ENCODE peak calls at places on chromosome 6, in eight cellular contexts. Y, L, T, S, J, P, V and A are unnamed samples.
A peak's percentile ranks its signal among the peaks of the same experiment; 100 is the strongest.

GRCh38 chr6:29720863-29721262 is 2.4 kb upstream of the HLA-F start:
- DNase-seq in Y (no peak), L (no peak), T (no peak), S (no peak), J (no peak), P (no peak), V (peak; percentile 48), A (no peak)

GRCh38 chr6:124273701-124274100 is 470.0 kb downstream of the NKAIN2 start:
- DNase-seq in Y (no peak), L (no peak), T (no peak), S (no peak), J (no peak), P (no peak), V (no peak), A (no peak)

GRCh38 chr6:36701401-36701991 is 3.9 kb downstream of the RAB44 start:
- DNase-seq in Y (no peak), L (no peak), T (no peak), S (no peak), J (no peak), P (no peak), V (no peak), A (no peak)

GRCh38 chr6:109874621-109875020 is 103.5 kb upstream of the GPR6 start:
- DNase-seq in Y (no peak), L (no peak), T (no peak), S (no peak), J (no peak), P (no peak), V (no peak), A (no peak)

GRCh38 chr6:6781172-6781876 is 192.8 kb downstream of the LY86 start:
- DNase-seq in Y (no peak), L (peak; percentile 75), T (no peak), S (peak; percentile 56), J (no peak), P (no peak), V (peak; percentile 68), A (peak; percentile 24)

GRCh38 chr6:127690092-127690491 is 113.1 kb downstream of the C6orf58 start:
- DNase-seq in Y (no peak), L (no peak), T (peak; percentile 3), S (no peak), J (no peak), P (no peak), V (peak; percentile 27), A (no peak)

GRCh38 chr6:105791569-105792318 is 294.4 kb upstream of the PRDM1 start:
- DNase-seq in Y (no peak), L (no peak), T (no peak), S (no peak), J (no peak), P (no peak), V (no peak), A (no peak)

GRCh38 chr6:149362289-149362688 is 37.8 kb upstream of the SUMO4 start:
- DNase-seq in Y (no peak), L (no peak), T (no peak), S (no peak), J (no peak), P (no peak), V (no peak), A (no peak)

GRCh38 chr6:111416529-111416928 is 66.5 kb downstream of the REV3L start:
- DNase-seq in Y (no peak), L (no peak), T (no peak), S (no peak), J (no peak), P (no peak), V (no peak), A (no peak)

GRCh38 chr6:22848121-22848520 is 278.8 kb downstream of the HDGFL1 start:
- DNase-seq in Y (no peak), L (no peak), T (no peak), S (no peak), J (no peak), P (no peak), V (no peak), A (no peak)

GRCh38 chr6:111793711-111794111 is 79.5 kb downstream of the FYN start:
- DNase-seq in Y (peak; percentile 44), L (no peak), T (no peak), S (no peak), J (peak; percentile 30), P (peak; percentile 34), V (no peak), A (no peak)

GRCh38 chr6:163579111-163579879 is 164.8 kb downstream of the QKI start:
- DNase-seq in Y (no peak), L (no peak), T (no peak), S (no peak), J (no peak), P (no peak), V (no peak), A (peak; percentile 68)

GRCh38 chr6:53982361-53983050 is 128.7 kb upstream of the MLIP start:
- DNase-seq in Y (no peak), L (no peak), T (no peak), S (no peak), J (no peak), P (no peak), V (no peak), A (no peak)

GRCh38 chr6:108961985-108962384 is 113.8 kb downstream of the ARMC2 start:
- DNase-seq in Y (no peak), L (no peak), T (peak; percentile 49), S (no peak), J (no peak), P (no peak), V (no peak), A (no peak)

GRCh38 chr6:136549359-136550044 is 720 bp downstream of the MAP7 start:
- DNase-seq in Y (peak; percentile 32), L (peak; percentile 18), T (no peak), S (no peak), J (peak; percentile 65), P (peak; percentile 31), V (no peak), A (no peak)

DNA sequence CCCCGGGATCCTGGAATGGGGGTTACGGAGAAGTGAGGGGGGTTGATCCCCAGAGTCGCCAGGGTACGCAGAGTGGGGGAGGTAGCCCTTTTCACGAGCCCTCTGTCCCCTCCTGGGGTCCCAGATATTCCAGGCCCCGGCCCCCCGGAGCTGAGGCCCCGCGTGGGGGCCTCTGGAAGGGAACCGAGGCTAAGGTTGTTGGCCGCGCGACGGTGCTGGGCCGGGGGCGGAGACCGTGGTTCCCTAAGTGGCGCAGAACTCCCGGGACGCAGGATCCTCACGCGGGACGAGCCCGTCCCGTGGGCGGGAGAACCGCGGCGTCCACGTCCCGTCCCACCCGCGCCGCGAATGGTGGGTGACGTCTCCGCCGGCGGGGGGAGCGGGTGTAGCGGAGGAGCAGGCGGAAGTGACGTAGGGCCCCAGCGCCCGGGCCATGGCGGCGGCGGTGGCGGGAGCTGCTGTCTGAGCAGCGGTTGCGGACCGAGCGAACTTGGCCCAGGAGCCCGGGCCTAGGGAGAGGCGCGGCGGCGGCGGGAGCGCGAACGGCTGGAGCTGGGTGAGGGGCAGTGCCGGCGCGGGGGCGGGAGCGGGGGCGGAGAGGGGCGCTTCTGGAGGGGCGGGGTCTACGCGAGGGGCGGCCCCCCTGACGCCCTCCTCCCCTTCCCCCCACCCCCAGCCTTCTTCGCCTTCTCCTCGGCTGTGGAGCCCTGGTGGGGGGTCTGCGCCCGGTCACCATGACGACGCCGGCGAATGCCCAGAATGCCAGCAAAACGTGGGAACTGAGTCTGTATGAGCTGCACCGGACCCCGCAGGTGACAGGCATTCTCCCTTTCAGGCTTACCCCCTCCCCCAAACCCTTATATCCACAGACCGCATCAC is at the start of gene RING1:
- DNase-seq in Y (peak; percentile 91), L (peak; percentile 89), T (peak; percentile 79), S (peak; percentile 83), J (peak; percentile 93), P (peak; percentile 89), V (no peak), A (peak; percentile 75)
- TF ChIP-seq POLR2A in Y (peak; percentile 97), L (peak; percentile 97), T (peak; percentile 93), S (peak; percentile 99), J (peak; percentile 97), P (no peak), V (peak; percentile 53), A (peak; percentile 99)

DNA sequence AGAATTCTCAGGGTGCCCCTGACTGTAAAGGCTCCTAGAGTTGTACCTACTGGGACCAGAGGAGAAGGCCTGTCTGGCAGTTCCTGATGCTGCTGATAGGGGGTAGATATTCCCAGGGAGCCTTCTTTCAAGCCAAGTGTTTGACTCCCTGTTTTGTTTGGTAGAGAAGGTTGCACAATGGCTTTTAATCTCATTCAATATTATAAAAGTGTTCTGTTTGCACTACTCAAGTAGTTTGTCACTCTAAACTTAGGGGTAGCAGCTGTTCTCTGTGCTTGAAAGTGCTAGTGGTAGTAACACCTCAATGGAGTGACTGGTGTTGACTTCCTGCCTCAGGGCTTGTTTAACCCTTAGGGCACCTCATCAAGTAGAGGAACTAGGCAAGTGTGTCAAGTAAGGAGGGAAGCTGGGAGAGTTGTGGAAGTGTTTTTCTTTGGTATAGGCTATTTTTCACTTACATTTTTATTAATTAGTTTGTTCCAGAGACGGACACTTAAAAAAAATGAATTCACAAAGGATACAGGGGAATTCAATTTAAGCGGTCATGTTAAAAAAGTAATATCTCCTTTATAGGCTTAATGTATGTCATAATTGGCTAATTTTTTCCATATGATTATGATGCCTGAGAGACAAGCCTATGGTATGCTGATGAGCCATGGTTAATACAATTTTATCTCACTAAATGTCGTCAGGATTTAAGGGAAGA is 38.1 kb downstream of the BICRAL start:
- DNase-seq in Y (no peak), L (no peak), T (no peak), S (no peak), J (no peak), P (no peak), V (no peak), A (no peak)
- H3K27ac ChIP-seq in Y (peak overlapping the region; percentile 81), L (peak overlapping the region; percentile 82), T (no peak overlapping the region), S (peak overlapping the region; percentile 78), J (peak overlapping the region; percentile 51), P (peak overlapping the region; percentile 66), V (no peak overlapping the region), A (peak overlapping the region; percentile 77)

DNA sequence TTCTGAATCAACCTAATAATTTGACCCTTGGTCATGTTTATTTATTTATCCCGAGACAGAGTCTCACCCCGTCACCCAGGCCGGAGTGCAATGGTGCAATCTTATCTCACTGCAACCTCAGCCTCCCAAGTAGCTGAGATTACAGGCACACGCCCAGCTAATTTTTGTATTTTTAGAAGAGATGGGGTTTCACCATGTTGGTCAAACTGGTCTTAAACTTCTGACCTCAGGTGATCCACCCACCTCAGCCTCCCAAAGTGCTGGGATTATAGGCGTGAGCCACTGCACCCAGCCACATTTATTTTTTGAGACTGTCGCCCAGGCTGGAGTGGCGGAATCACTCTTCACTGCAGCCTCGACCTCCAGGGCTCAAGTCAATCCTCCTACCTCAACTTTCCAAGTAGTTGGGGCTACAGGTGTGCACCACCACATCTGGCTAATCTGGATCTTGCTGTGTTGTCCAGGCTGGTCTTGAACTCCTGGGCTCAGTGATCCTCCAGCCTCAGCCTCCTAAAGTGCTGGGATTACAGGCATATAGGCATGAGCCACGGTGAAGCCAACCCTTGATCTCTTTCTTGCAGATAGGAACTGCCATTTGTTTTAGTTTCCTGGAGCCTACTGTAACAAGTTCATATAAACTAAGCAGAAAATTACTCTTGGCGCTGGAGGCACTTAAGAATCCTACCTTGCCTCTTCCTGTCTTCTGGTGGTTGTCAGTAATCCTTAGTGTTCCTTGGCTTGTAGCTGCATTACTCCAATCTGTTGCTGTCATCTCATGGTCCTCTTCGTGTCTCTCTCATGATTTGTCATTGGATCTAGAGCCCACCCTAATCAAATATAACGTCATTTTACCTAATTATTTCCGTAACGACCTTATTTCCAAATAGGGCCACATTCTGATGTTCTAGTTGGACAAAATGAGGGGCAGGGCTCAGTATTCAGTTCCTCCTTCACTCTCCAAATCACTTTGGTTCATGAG is 2.3 kb downstream of the RPS18 start:
- DNase-seq in Y (no peak), L (no peak), T (no peak), S (no peak), J (no peak), P (no peak), V (no peak), A (no peak)
- TF ChIP-seq POLR2A in Y (no peak), L (no peak), T (no peak), S (no peak), J (no peak), P (no peak), V (no peak), A (no peak)

GRCh38 chr6:14787274-14787673 is 458.6 kb upstream of the JARID2 start:
- DNase-seq in Y (no peak), L (no peak), T (no peak), S (no peak), J (no peak), P (no peak), V (no peak), A (no peak)
- H3K27ac ChIP-seq in Y (no peak overlapping the region), L (no peak overlapping the region), T (no peak overlapping the region), S (no peak overlapping the region), J (no peak overlapping the region), P (no peak overlapping the region), V (no peak overlapping the region), A (no peak overlapping the region)